ENCODE peak calls at places on chromosomes 11 and 22, in six cellular contexts. V is gastrocnemius medialis, W is A549, B is tibial nerve, K is spleen, N is transverse colon. F is an unnamed sample.

GRCh38 chr11:119228535-119229302 is 22.6 kb downstream of the CBL start:
- DNase-seq in N (no peak), K (no peak), W (no peak), B (no peak), V (no peak), F (no peak)

GRCh38 chr11:57180964-57181363 is 789 bp upstream of the LRRC55 start:
- DNase-seq in B (no peak), K (no peak), N (no peak), W (no peak), V (no peak), F (no peak)

GRCh38 chr11:78354741-78355705 is 62.6 kb downstream of the GAB2 start:
- DNase-seq in N (no peak), W (no peak), K (no peak), B (no peak), V (no peak), F (no peak)

GRCh38 chr11:74949748-74950127 is 672 bp downstream of the SPCS2 start:
- DNase-seq in K (no peak), B (no peak), W (peak; percentile 14), N (no peak), V (no peak), F (no peak)

GRCh38 chr11:57180141-57180561 is 1.6 kb upstream of the LRRC55 start:
- DNase-seq in V (no peak), N (no peak), K (no peak), W (no peak), B (no peak), F (peak; percentile 31)

GRCh38 chr11:14578551-14578956 is 58.4 kb upstream of the PSMA1 start:
- DNase-seq in W (no peak), B (no peak), K (no peak), V (no peak), N (peak; percentile 43), F (no peak)

GRCh38 chr11:97860237-97860636 is 1160.5 kb upstream of the CNTN5 start:
- DNase-seq in N (no peak), W (no peak), K (no peak), V (no peak), B (no peak), F (no peak)

GRCh38 chr11:69356703-69357457 is 62.9 kb downstream of the MYEOV start:
- DNase-seq in V (no peak), K (no peak), W (no peak), B (no peak), N (no peak), F (no peak)

GRCh38 chr11:75387742-75388294 is 11.5 kb upstream of the RPS3 start:
- DNase-seq in B (no peak), W (no peak), K (no peak), V (no peak), N (no peak), F (no peak)

GRCh38 chr11:36010010-36010740 is 66.3 kb downstream of the LDLRAD3 start:
- DNase-seq in W (no peak), B (no peak), K (no peak), N (no peak), V (no peak), F (no peak)

GRCh38 chr11:69173326-69173725 is 17.6 kb downstream of the SMIM38 start:
- DNase-seq in K (peak; percentile 35), W (no peak), N (no peak), V (no peak), B (no peak), F (no peak)

GRCh38 chr22:16949561-16949960 is 58.5 kb downstream of the GAB4 start:
- DNase-seq in V (peak; percentile 50), K (no peak), B (no peak), W (no peak), N (no peak), F (no peak)

GRCh38 chr11:72721689-72722049 is 30.5 kb downstream of the ARAP1 start:
- DNase-seq in B (no peak), K (peak; percentile 88), V (no peak), N (peak; percentile 56), W (no peak), F (no peak)

GRCh38 chr22:45442120-45442519 is 28.6 kb downstream of the RIBC2 start:
- DNase-seq in V (no peak), K (no peak), B (no peak), N (no peak), W (no peak), F (no peak)

GRCh38 chr22:42077486-42078125 is 1.9 kb upstream of the SMDT1 start:
- DNase-seq in B (no peak), N (no peak), V (no peak), W (no peak), K (peak; percentile 81), F (no peak)

GRCh38 chr11:45803981-45804805 is 756 bp upstream of the SLC35C1 start:
- DNase-seq in B (peak; percentile 72), W (peak; percentile 47), K (peak; percentile 95), V (peak; percentile 54), N (peak; percentile 94), F (peak; percentile 77)

GRCh38 chr11:33507967-33508366 is 192.7 kb downstream of the C11orf91 start:
- DNase-seq in V (no peak), K (no peak), N (no peak), B (no peak), W (no peak), F (no peak)

GRCh38 chr22:47604563-47604962 is 842.1 kb downstream of the TBC1D22A start:
- DNase-seq in W (no peak), B (no peak), V (no peak), K (no peak), N (no peak), F (no peak)

GRCh38 chr11:74141274-74141695 is 29.5 kb downstream of the C2CD3 start:
- DNase-seq in K (no peak), B (no peak), W (no peak), N (peak; percentile 17), V (no peak), F (no peak)

GRCh38 chr11:65806972-65807371 is 20.1 kb downstream of the OVOL1 start:
- DNase-seq in N (no peak), B (no peak), V (no peak), W (no peak), K (no peak), F (no peak)

GRCh38 chr11:28072321-28072720 is 35.6 kb downstream of the KIF18A start:
- DNase-seq in K (no peak), V (no peak), N (no peak), B (no peak), W (no peak), F (no peak)

GRCh38 chr11:69492201-69492991 is 10.9 kb downstream of the LINC01488 start:
- DNase-seq in W (no peak), B (no peak), V (no peak), N (no peak), K (peak; percentile 45), F (no peak)

GRCh38 chr22:44182591-44183588 is 2.2 kb downstream of the PARVG start:
- DNase-seq in K (peak; percentile 95), N (peak; percentile 62), B (no peak), V (peak; percentile 28), W (no peak), F (no peak)

GRCh38 chr11:8863838-8864237 is 47.2 kb upstream of the AKIP1 start:
- DNase-seq in V (no peak), B (no peak), W (no peak), K (no peak), N (no peak), F (no peak)

GRCh38 chr11:99176430-99176829 is 155.7 kb downstream of the CNTN5 start:
- DNase-seq in K (no peak), B (no peak), V (no peak), N (no peak), W (no peak), F (no peak)

GRCh38 chr22:27513021-27513420 is 288.5 kb downstream of the MN1 start:
- DNase-seq in K (no peak), N (no peak), W (no peak), V (no peak), B (no peak), F (no peak)

GRCh38 chr11:1899100-1899499 is 7.4 kb upstream of the PRR33 start:
- DNase-seq in B (no peak), K (no peak), V (no peak), N (no peak), W (no peak), F (no peak)

DNA sequence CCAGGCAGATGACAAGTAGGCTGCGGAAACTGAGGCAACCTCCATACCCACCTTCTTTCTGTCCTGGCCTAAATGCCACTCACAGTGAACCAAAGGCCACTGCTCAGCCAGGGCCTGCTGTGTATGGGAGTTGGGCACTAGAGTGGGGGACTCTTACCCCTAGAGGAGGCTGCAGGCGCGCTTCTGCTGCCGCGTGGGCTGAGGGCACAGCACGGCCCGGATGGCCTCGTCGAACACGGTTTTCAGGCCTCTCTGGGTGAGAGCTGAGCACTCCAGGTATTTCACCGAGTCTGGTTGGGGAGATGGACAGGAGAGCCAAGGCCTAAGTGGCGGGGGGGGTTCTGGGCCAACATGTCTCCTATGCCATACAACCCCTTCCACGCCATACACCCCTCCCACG is 14.2 kb upstream of the SSTR3 start:
- DNase-seq in N (no peak), B (no peak), K (no peak), W (no peak), V (no peak), F (no peak)
- H3K4me1 ChIP-seq in N (no peaks in the 10 kb centered on the region), B (peaks cover 10% of the 10 kb centered on the region), K (peaks cover 69% of the 10 kb centered on the region), W (peaks cover 26% of the 10 kb centered on the region), V (no peaks in the 10 kb centered on the region), F (no peaks in the 10 kb centered on the region)

GRCh38 chr11:130002352-130002845 is at the start of gene PRDM10:
- DNase-seq in B (peak; percentile 87), W (peak; percentile 77), V (peak; percentile 87), K (peak; percentile 97), N (peak; percentile 93), F (peak; percentile 93)
- TF ChIP-seq POLR2A in B (no peak), W (peak; percentile 73), V (peak; percentile 51), K (peak; percentile 7), N (no peak), F (peak; percentile 70)

DNA sequence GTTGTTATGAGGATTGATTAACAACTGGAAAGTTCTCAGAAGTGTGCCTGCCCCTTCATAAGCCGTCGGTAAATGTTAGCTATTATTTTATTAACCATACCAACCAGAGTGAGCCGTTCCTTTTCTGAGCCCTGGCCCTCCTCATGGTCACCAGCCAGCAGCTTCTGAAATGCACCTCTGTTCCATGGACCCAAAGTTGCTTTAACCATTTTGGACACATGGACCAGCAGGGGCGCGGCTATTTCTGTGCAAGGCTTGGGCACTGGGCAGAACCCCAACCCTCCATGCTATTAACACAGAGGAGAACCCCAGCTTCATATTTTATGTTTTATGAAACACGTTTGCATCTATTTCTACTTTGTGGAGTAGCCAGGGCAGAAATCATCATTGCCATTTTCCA is 18.6 kb upstream of the SCGB1A1 start:
- DNase-seq in N (no peak), B (no peak), W (no peak), V (no peak), K (peak; percentile 34), F (peak; percentile 55)
- H3K4me1 ChIP-seq in N (peaks cover 52% of the 10 kb centered on the region), B (peaks cover 86% of the 10 kb centered on the region), W (peaks cover 25% of the 10 kb centered on the region), V (peaks cover 48% of the 10 kb centered on the region), K (peaks cover 13% of the 10 kb centered on the region), F (peaks cover 34% of the 10 kb centered on the region)

GRCh38 chr11:703515-703914 is 2.5 kb upstream of the EPS8L2 start:
- DNase-seq in K (no peak), V (no peak), B (no peak), N (no peak), W (no peak), F (no peak)

GRCh38 chr11:706439-706956 is 467 bp downstream of the EPS8L2 start:
- DNase-seq in B (no peak), N (peak; percentile 64), K (no peak), V (no peak), W (peak; percentile 41), F (no peak)

GRCh38 chr11:705646-706438 is at the start of gene EPS8L2:
- DNase-seq in W (no peak), V (no peak), N (peak; percentile 89), B (no peak), K (peak; percentile 81), F (no peak)

GRCh38 chr11:704189-704798 is 1.7 kb upstream of the EPS8L2 start:
- DNase-seq in K (no peak), W (no peak), N (no peak), V (no peak), B (no peak), F (no peak)

GRCh38 chr11:704799-705645 is 1.0 kb upstream of the EPS8L2 start:
- DNase-seq in K (peak; percentile 77), W (peak; percentile 54), B (no peak), N (peak; percentile 87), V (no peak), F (peak; percentile 56)
- TF ChIP-seq POLR2A in K (no peak), W (peak; percentile 9), B (no peak), N (peak; percentile 85), V (no peak), F (peak; percentile 41)

F was measured in uterus.